ENCODE peak calls at places on chromosomes 2 and 18, in nine cellular contexts. R is mesothelial cell of epicardium, W is uterus, Q is choroid plexus epithelial cell, A is left ventricle myocardium inferior, K is endothelial cell, U is A549, L is ovary, F is kidney. D is an unnamed sample.

GRCh38 chr18:67628674-67629073 is 112.2 kb upstream of the DSEL start:
- DNase-seq in L (no peak), A (no peak), U (no peak), Q (no peak), W (no peak), R (no peak), F (no peak), K (no peak), D (no peak)

GRCh38 chr18:57925706-57926105 is 118.3 kb upstream of the NEDD4L start:
- DNase-seq in F (no peak), Q (peak; percentile 63), K (no peak), W (no peak), U (no peak), R (no peak), L (no peak), A (no peak), D (no peak)

GRCh38 chr2:112709703-112710102 is 11.1 kb upstream of the NT5DC4 start:
- DNase-seq in K (no peak), F (no peak), W (no peak), A (no peak), U (no peak), R (no peak), L (no peak), Q (no peak), D (no peak)

GRCh38 chr2:191051825-191052778 is 38.1 kb upstream of the STAT1 start:
- DNase-seq in F (no peak), W (no peak), Q (peak; percentile 80), K (peak; percentile 39), L (no peak), U (no peak), R (no peak), A (no peak), D (no peak)

GRCh38 chr2:69466728-69467127 is 29.5 kb upstream of the NFU1 start:
- DNase-seq in W (no peak), R (no peak), Q (peak; percentile 17), U (no peak), F (no peak), A (no peak), K (no peak), L (no peak), D (no peak)

GRCh38 chr2:105803773-105804172 is 59.1 kb downstream of the NCK2 start:
- DNase-seq in U (no peak), K (no peak), R (no peak), F (no peak), L (no peak), Q (no peak), W (no peak), A (no peak), D (no peak)

GRCh38 chr2:161796192-161796591 is 172.0 kb downstream of the SLC4A10 start:
- DNase-seq in W (no peak), L (no peak), A (no peak), U (no peak), Q (peak; percentile 18), R (no peak), K (no peak), F (no peak), D (no peak)

GRCh38 chr2:45119855-45120254 is 110.6 kb upstream of the SIX2 start:
- DNase-seq in F (no peak), W (no peak), K (no peak), R (no peak), L (no peak), Q (peak; percentile 76), A (no peak), U (no peak), D (no peak)

GRCh38 chr2:85718006-85718391 is 23.8 kb downstream of the GNLY start:
- DNase-seq in U (no peak), W (no peak), Q (peak; percentile 48), L (no peak), F (no peak), K (no peak), A (no peak), R (no peak), D (no peak)

GRCh38 chr2:41775381-41776025 is 272.3 kb upstream of the PKDCC start:
- DNase-seq in F (no peak), K (no peak), A (no peak), L (no peak), U (no peak), R (no peak), W (no peak), Q (peak; percentile 5), D (no peak)

GRCh38 chr2:23649819-23650218 is 264.8 kb downstream of the KLHL29 start:
- DNase-seq in R (no peak), Q (peak; percentile 74), A (no peak), K (no peak), W (no peak), L (no peak), U (no peak), F (peak; percentile 68), D (no peak)

GRCh38 chr18:42052137-42052708 is 97.2 kb downstream of the PIK3C3 start:
- DNase-seq in Q (peak; percentile 69), A (no peak), W (no peak), L (no peak), U (no peak), F (no peak), R (no peak), K (no peak), D (no peak)

GRCh38 chr2:10659898-10660568 is 29.7 kb downstream of the NOL10 start:
- DNase-seq in A (peak; percentile 47), R (no peak), W (peak; percentile 19), F (no peak), U (peak; percentile 65), Q (peak; percentile 88), K (peak; percentile 69), L (no peak), D (no peak)

GRCh38 chr18:9147440-9148238 is 11.1 kb downstream of the ANKRD12 start:
- DNase-seq in L (no peak), F (no peak), R (no peak), A (no peak), Q (peak; percentile 89), U (peak; percentile 41), W (peak; percentile 50), K (peak; percentile 11), D (no peak)

GRCh38 chr18:58205087-58205779 is 161.2 kb downstream of the NEDD4L start:
- DNase-seq in L (peak; percentile 63), R (no peak), A (no peak), U (no peak), K (no peak), F (no peak), Q (peak; percentile 62), W (peak; percentile 57), D (no peak)

GRCh38 chr2:230209422-230210051 is 10.2 kb downstream of the SP110 start:
- DNase-seq in R (no peak), A (no peak), L (no peak), W (no peak), U (no peak), K (no peak), Q (no peak), F (no peak), D (no peak)

DNA sequence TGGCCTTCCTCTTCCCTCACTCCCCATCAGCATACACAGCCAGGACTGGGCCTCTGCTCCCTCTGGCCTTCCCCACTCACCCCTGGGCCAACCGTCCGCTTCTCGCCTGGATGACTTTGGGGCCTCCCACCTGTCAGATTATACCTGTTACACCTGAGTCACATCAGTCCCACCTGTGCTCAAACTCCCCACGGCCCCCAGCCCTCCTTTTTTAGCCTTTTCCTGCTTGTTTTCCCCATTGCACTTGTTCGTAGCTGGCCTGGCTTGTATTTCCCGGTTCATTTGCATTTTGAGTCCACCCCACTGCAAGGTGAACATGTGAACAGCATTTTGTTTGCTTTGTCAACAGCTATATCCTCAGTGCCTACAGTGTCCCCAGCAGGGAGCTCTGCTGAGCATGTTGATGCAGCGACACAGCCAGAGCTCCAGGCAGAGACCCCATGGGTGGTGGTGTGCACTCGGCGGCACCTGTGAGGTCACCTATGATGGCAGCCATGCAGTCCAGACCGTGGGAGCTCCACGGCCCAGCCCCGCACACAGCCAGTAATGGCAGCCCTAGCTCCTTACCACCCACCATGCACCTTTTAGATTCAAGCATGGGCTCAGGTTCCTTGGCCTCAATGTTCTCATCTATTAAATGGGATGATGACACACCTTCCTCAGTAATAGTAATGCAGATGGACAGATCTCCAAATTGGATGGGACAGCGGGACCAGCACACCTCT is 276.4 kb upstream of the HS6ST1 start:
- DNase-seq in W (no peak), U (no peak), L (no peak), K (no peak), F (no peak), R (no peak), Q (no peak), A (no peak), D (no peak)
- TF ChIP-seq CTCF in W (no peak), U (no peak), L (no peak), K (no peak), F (no peak), R (no peak), Q (no peak), A (no peak), D (no peak)

DNA sequence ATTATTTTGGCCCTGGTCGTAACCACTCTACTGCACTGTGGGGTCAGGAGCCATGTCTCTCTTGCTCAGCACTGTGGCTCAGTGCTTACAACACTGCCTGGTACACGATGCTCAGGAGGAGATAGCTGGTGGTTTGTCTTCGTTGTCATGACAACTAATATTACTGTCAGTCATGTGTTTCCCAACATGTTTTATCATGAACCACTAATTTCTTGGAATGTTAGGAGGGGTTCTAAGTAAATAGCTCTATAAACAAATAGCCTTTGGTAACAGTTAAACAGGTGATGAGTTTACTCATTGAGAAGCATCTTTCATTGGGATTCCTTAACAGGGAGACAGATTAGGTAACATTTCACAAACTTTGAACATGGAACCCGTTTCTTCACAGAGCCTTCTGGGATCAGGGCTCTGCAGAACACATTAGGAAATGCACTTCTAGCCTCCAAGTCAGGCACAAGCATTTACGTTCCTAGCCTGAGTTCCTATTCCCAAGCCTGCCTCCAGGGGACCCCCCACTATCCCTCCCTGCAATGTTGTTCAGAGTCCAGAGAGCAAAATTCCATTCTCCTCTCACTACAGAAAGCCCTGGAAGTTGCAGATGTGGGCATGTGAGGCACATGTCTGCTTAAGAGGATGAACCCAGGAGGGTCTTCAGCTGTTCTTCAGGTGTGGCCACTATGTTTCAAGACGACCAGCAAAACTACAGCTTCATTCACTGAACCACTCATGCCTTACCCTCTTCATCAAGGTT is 6.4 kb upstream of the RBM44 start:
- DNase-seq in A (no peak), R (no peak), W (no peak), F (no peak), U (no peak), L (no peak), K (peak; percentile 27), Q (peak; percentile 43), D (no peak)
- TF ChIP-seq CTCF in A (no peak), R (peak; percentile 16), W (no peak), F (no peak), U (no peak), L (no peak), K (peak; percentile 29), Q (peak; percentile 48), D (peak; percentile 19)

GRCh38 chr18:22846088-22846683 is 86.9 kb upstream of the RBBP8 start:
- DNase-seq in L (no peak), W (no peak), K (no peak), U (peak; percentile 26), F (no peak), A (no peak), R (no peak), Q (peak; percentile 63), D (no peak)
- TF ChIP-seq CTCF in L (no peak), W (peak; percentile 38), K (peak; percentile 10), U (peak; percentile 47), F (peak; percentile 50), A (peak; percentile 57), R (peak; percentile 33), Q (peak; percentile 58), D (peak; percentile 56)

DNA sequence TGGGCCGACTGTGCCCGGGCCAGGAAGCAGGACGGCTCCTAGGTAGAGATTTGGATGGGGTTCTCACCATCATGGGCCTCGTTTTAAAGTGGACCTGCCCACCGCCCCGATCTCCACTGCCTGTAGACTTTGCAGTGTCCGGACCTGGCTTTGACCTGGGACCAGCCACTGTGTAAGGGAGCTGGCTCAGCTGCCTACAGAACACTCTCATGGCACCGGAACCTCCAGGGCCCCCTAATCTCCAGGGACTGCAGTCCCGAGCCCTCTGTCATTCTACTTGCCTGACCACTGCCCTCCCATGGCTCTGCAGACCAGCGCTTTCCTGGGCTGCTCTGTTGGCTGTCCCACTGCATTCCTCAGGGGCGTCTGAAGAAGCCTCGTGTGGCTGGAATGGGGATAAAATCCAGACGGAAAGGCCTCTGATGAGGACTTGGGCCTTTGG is 120.8 kb downstream of the GLI2 start:
- DNase-seq in L (no peak), W (peak; percentile 41), K (peak; percentile 34), A (no peak), F (no peak), R (no peak), U (no peak), Q (peak; percentile 32), D (no peak)
- TF ChIP-seq CTCF in L (peak; percentile 23), W (peak; percentile 10), K (no peak), A (no peak), F (no peak), R (no peak), U (no peak), Q (peak; percentile 25), D (no peak)